ENCODE peak calls at places on chromosomes 3 and 15, in seven cellular contexts. One of them, this sample, is unnamed.

GRCh38 chr3:186849392-186849975 is 7.0 kb downstream of the ADIPOQ start:
- DNase-seq in right lobe of liver: no peak
- DNase-seq in NCI-H748 treated with DMSO at 0.1 percent for 48 hours: peak; percentile 4
- DNase-seq in MV-4-11: peak; percentile 13
- DNase-seq in EL: peak; percentile 13
- DNase-seq in IMR-90: peak; percentile 38
- DNase-seq in CD4-positive, CD25-positive, alpha-beta regulatory T cell: peak; percentile 72
- DNase-seq in this sample: no peak

GRCh38 chr3:140753865-140754754 is 76.2 kb downstream of the TRIM42 start:
- DNase-seq in MV-4-11: no peak
- DNase-seq in NCI-H748 treated with DMSO at 0.1 percent for 48 hours: no peak
- DNase-seq in right lobe of liver: no peak
- DNase-seq in IMR-90: no peak
- DNase-seq in EL: no peak
- DNase-seq in CD4-positive, CD25-positive, alpha-beta regulatory T cell: no peak
- DNase-seq in this sample: no peak

GRCh38 chr15:80852676-80853075 is 73.5 kb downstream of the CEMIP start:
- DNase-seq in CD4-positive, CD25-positive, alpha-beta regulatory T cell: no peak
- DNase-seq in IMR-90: no peak
- DNase-seq in NCI-H748 treated with DMSO at 0.1 percent for 48 hours: no peak
- DNase-seq in EL: no peak
- DNase-seq in MV-4-11: no peak
- DNase-seq in right lobe of liver: no peak
- DNase-seq in this sample: no peak

GRCh38 chr15:84079885-84080777 is 155.4 kb upstream of the GOLGA6L4 start:
- DNase-seq in MV-4-11: no peak
- DNase-seq in IMR-90: peak; percentile 3
- DNase-seq in EL: peak; percentile 6
- DNase-seq in right lobe of liver: peak; percentile 21
- DNase-seq in CD4-positive, CD25-positive, alpha-beta regulatory T cell: peak; percentile 21
- DNase-seq in NCI-H748 treated with DMSO at 0.1 percent for 48 hours: peak; percentile 53
- DNase-seq in this sample: no peak

GRCh38 chr3:37041546-37042195 is 48.4 kb downstream of the MLH1 start:
- DNase-seq in MV-4-11: no peak
- DNase-seq in NCI-H748 treated with DMSO at 0.1 percent for 48 hours: no peak
- DNase-seq in IMR-90: peak; percentile 33
- DNase-seq in right lobe of liver: no peak
- DNase-seq in EL: no peak
- DNase-seq in CD4-positive, CD25-positive, alpha-beta regulatory T cell: no peak
- DNase-seq in this sample: no peak

GRCh38 chr3:171704002-171704401 is 106.3 kb downstream of the PLD1 start:
- DNase-seq in IMR-90: peak; percentile 37
- DNase-seq in MV-4-11: peak; percentile 49
- DNase-seq in EL: peak; percentile 54
- DNase-seq in CD4-positive, CD25-positive, alpha-beta regulatory T cell: no peak
- DNase-seq in NCI-H748 treated with DMSO at 0.1 percent for 48 hours: peak; percentile 4
- DNase-seq in right lobe of liver: no peak
- DNase-seq in this sample: no peak

GRCh38 chr15:23395030-23395692 is 40.6 kb downstream of the GOLGA8S start:
- DNase-seq in CD4-positive, CD25-positive, alpha-beta regulatory T cell: no peak
- DNase-seq in MV-4-11: no peak
- DNase-seq in right lobe of liver: no peak
- DNase-seq in IMR-90: no peak
- DNase-seq in NCI-H748 treated with DMSO at 0.1 percent for 48 hours: no peak
- DNase-seq in EL: no peak
- DNase-seq in this sample: no peak

GRCh38 chr3:169948559-169949371 is 17.8 kb upstream of the SEC62 start:
- DNase-seq in NCI-H748 treated with DMSO at 0.1 percent for 48 hours: peak; percentile 10
- DNase-seq in EL: no peak
- DNase-seq in MV-4-11: no peak
- DNase-seq in right lobe of liver: no peak
- DNase-seq in IMR-90: no peak
- DNase-seq in CD4-positive, CD25-positive, alpha-beta regulatory T cell: no peak
- DNase-seq in this sample: no peak

GRCh38 chr15:89888214-89888804 is 5.5 kb downstream of the AP3S2 start:
- DNase-seq in EL: peak; percentile 84
- DNase-seq in NCI-H748 treated with DMSO at 0.1 percent for 48 hours: no peak
- DNase-seq in CD4-positive, CD25-positive, alpha-beta regulatory T cell: no peak
- DNase-seq in MV-4-11: peak; percentile 40
- DNase-seq in IMR-90: peak; percentile 90
- DNase-seq in right lobe of liver: no peak
- DNase-seq in this sample: peak; percentile 74

GRCh38 chr3:137103739-137104138 is 146.0 kb downstream of the IL20RB start:
- DNase-seq in right lobe of liver: no peak
- DNase-seq in NCI-H748 treated with DMSO at 0.1 percent for 48 hours: no peak
- DNase-seq in CD4-positive, CD25-positive, alpha-beta regulatory T cell: no peak
- DNase-seq in IMR-90: no peak
- DNase-seq in MV-4-11: no peak
- DNase-seq in EL: no peak
- DNase-seq in this sample: no peak

GRCh38 chr3:30292192-30292893 is 314.1 kb upstream of the TGFBR2 start:
- DNase-seq in MV-4-11: no peak
- DNase-seq in NCI-H748 treated with DMSO at 0.1 percent for 48 hours: no peak
- DNase-seq in IMR-90: peak; percentile 51
- DNase-seq in EL: no peak
- DNase-seq in right lobe of liver: no peak
- DNase-seq in CD4-positive, CD25-positive, alpha-beta regulatory T cell: no peak
- DNase-seq in this sample: no peak

GRCh38 chr3:143081844-143082778 is 37.5 kb upstream of the CHST2 start:
- DNase-seq in CD4-positive, CD25-positive, alpha-beta regulatory T cell: peak; percentile 12
- DNase-seq in MV-4-11: peak; percentile 87
- DNase-seq in NCI-H748 treated with DMSO at 0.1 percent for 48 hours: no peak
- DNase-seq in right lobe of liver: no peak
- DNase-seq in IMR-90: no peak
- DNase-seq in EL: no peak
- DNase-seq in this sample: no peak

GRCh38 chr15:70521576-70522322 is 241.6 kb downstream of the UACA start:
- DNase-seq in MV-4-11: no peak
- DNase-seq in IMR-90: no peak
- DNase-seq in NCI-H748 treated with DMSO at 0.1 percent for 48 hours: no peak
- DNase-seq in right lobe of liver: no peak
- DNase-seq in CD4-positive, CD25-positive, alpha-beta regulatory T cell: no peak
- DNase-seq in EL: no peak
- DNase-seq in this sample: no peak

GRCh38 chr3:169772530-169772950 is 656 bp upstream of the MYNN start:
- DNase-seq in EL: peak; percentile 78
- DNase-seq in CD4-positive, CD25-positive, alpha-beta regulatory T cell: no peak
- DNase-seq in IMR-90: peak; percentile 81
- DNase-seq in right lobe of liver: peak; percentile 57
- DNase-seq in MV-4-11: peak; percentile 67
- DNase-seq in NCI-H748 treated with DMSO at 0.1 percent for 48 hours: peak; percentile 73
- DNase-seq in this sample: no peak

GRCh38 chr3:8757551-8758518 is 11.6 kb downstream of the OXTR start:
- DNase-seq in EL: peak; percentile 95
- DNase-seq in right lobe of liver: no peak
- DNase-seq in CD4-positive, CD25-positive, alpha-beta regulatory T cell: no peak
- DNase-seq in MV-4-11: no peak
- DNase-seq in NCI-H748 treated with DMSO at 0.1 percent for 48 hours: no peak
- DNase-seq in IMR-90: peak; percentile 48
- DNase-seq in this sample: no peak

GRCh38 chr3:126540342-126540849 is 16.4 kb downstream of the CHST13 start:
- DNase-seq in IMR-90: peak; percentile 93
- DNase-seq in CD4-positive, CD25-positive, alpha-beta regulatory T cell: no peak
- DNase-seq in EL: peak; percentile 98
- DNase-seq in right lobe of liver: peak; percentile 51
- DNase-seq in NCI-H748 treated with DMSO at 0.1 percent for 48 hours: no peak
- DNase-seq in MV-4-11: peak; percentile 89
- DNase-seq in this sample: peak; percentile 81

GRCh38 chr15:96058103-96058851 is 272.2 kb upstream of the NR2F2 start:
- DNase-seq in NCI-H748 treated with DMSO at 0.1 percent for 48 hours: no peak
- DNase-seq in IMR-90: no peak
- DNase-seq in EL: no peak
- DNase-seq in MV-4-11: peak; percentile 90
- DNase-seq in right lobe of liver: no peak
- DNase-seq in CD4-positive, CD25-positive, alpha-beta regulatory T cell: no peak
- DNase-seq in this sample: no peak

GRCh38 chr15:65032823-65033537 is 3.5 kb upstream of the MTFMT start:
- DNase-seq in right lobe of liver: peak; percentile 80
- DNase-seq in MV-4-11: peak; percentile 34
- DNase-seq in CD4-positive, CD25-positive, alpha-beta regulatory T cell: peak; percentile 34
- DNase-seq in NCI-H748 treated with DMSO at 0.1 percent for 48 hours: peak; percentile 22
- DNase-seq in IMR-90: peak; percentile 61
- DNase-seq in EL: peak; percentile 79
- DNase-seq in this sample: no peak

GRCh38 chr15:80478075-80478474 is 73.9 kb downstream of the ARNT2 start:
- DNase-seq in NCI-H748 treated with DMSO at 0.1 percent for 48 hours: no peak
- DNase-seq in MV-4-11: no peak
- DNase-seq in EL: peak; percentile 79
- DNase-seq in IMR-90: peak; percentile 73
- DNase-seq in CD4-positive, CD25-positive, alpha-beta regulatory T cell: no peak
- DNase-seq in right lobe of liver: no peak
- DNase-seq in this sample: no peak

GRCh38 chr15:84840741-84841429 is 23.7 kb downstream of the ALPK3 start:
- DNase-seq in MV-4-11: peak; percentile 54
- DNase-seq in CD4-positive, CD25-positive, alpha-beta regulatory T cell: no peak
- DNase-seq in EL: peak; percentile 31
- DNase-seq in IMR-90: peak; percentile 32
- DNase-seq in right lobe of liver: peak; percentile 88
- DNase-seq in NCI-H748 treated with DMSO at 0.1 percent for 48 hours: no peak
- DNase-seq in this sample: no peak

GRCh38 chr3:36557021-36557707 is 176.9 kb downstream of the STAC start:
- DNase-seq in right lobe of liver: no peak
- DNase-seq in IMR-90: no peak
- DNase-seq in CD4-positive, CD25-positive, alpha-beta regulatory T cell: no peak
- DNase-seq in MV-4-11: no peak
- DNase-seq in NCI-H748 treated with DMSO at 0.1 percent for 48 hours: no peak
- DNase-seq in EL: no peak
- DNase-seq in this sample: no peak

GRCh38 chr3:194077602-194078001 is 58.3 kb upstream of the HES1 start:
- DNase-seq in MV-4-11: no peak
- DNase-seq in NCI-H748 treated with DMSO at 0.1 percent for 48 hours: no peak
- DNase-seq in CD4-positive, CD25-positive, alpha-beta regulatory T cell: no peak
- DNase-seq in IMR-90: no peak
- DNase-seq in EL: no peak
- DNase-seq in right lobe of liver: no peak
- DNase-seq in this sample: no peak

GRCh38 chr3:39388741-39389248 is 5.6 kb downstream of the SLC25A38 start:
- DNase-seq in right lobe of liver: no peak
- DNase-seq in EL: no peak
- DNase-seq in CD4-positive, CD25-positive, alpha-beta regulatory T cell: no peak
- DNase-seq in NCI-H748 treated with DMSO at 0.1 percent for 48 hours: no peak
- DNase-seq in MV-4-11: no peak
- DNase-seq in IMR-90: no peak
- DNase-seq in this sample: no peak

GRCh38 chr3:4829031-4829394 is 150.2 kb upstream of the BHLHE40 start:
- DNase-seq in EL: no peak
- DNase-seq in MV-4-11: no peak
- DNase-seq in IMR-90: no peak
- DNase-seq in right lobe of liver: no peak
- DNase-seq in CD4-positive, CD25-positive, alpha-beta regulatory T cell: no peak
- DNase-seq in NCI-H748 treated with DMSO at 0.1 percent for 48 hours: no peak
- DNase-seq in this sample: no peak

GRCh38 chr15:48177383-48177874 is 666 bp downstream of the MYEF2 start:
- DNase-seq in MV-4-11: peak; percentile 49
- DNase-seq in EL: peak; percentile 63
- DNase-seq in CD4-positive, CD25-positive, alpha-beta regulatory T cell: peak; percentile 11
- DNase-seq in NCI-H748 treated with DMSO at 0.1 percent for 48 hours: peak; percentile 42
- DNase-seq in right lobe of liver: no peak
- DNase-seq in IMR-90: peak; percentile 62
- DNase-seq in this sample: no peak

GRCh38 chr3:18127181-18127863 is 297.8 kb downstream of the SATB1 start:
- DNase-seq in IMR-90: no peak
- DNase-seq in NCI-H748 treated with DMSO at 0.1 percent for 48 hours: no peak
- DNase-seq in EL: no peak
- DNase-seq in MV-4-11: peak; percentile 82
- DNase-seq in CD4-positive, CD25-positive, alpha-beta regulatory T cell: no peak
- DNase-seq in right lobe of liver: no peak
- DNase-seq in this sample: no peak

GRCh38 chr3:23159929-23160328 is 43.2 kb upstream of the UBE2E2 start:
- DNase-seq in MV-4-11: no peak
- DNase-seq in EL: peak; percentile 87
- DNase-seq in NCI-H748 treated with DMSO at 0.1 percent for 48 hours: no peak
- DNase-seq in IMR-90: peak; percentile 95
- DNase-seq in CD4-positive, CD25-positive, alpha-beta regulatory T cell: no peak
- DNase-seq in right lobe of liver: no peak
- DNase-seq in this sample: peak; percentile 55

GRCh38 chr3:119585867-119586570 is 6.7 kb downstream of the ADPRH start:
- DNase-seq in EL: peak; percentile 50
- DNase-seq in right lobe of liver: no peak
- DNase-seq in NCI-H748 treated with DMSO at 0.1 percent for 48 hours: no peak
- DNase-seq in IMR-90: peak; percentile 18
- DNase-seq in CD4-positive, CD25-positive, alpha-beta regulatory T cell: no peak
- DNase-seq in MV-4-11: peak; percentile 62
- DNase-seq in this sample: no peak

GRCh38 chr15:62889734-62890505 is 152.6 kb upstream of the TPM1 start:
- DNase-seq in EL: no peak
- DNase-seq in IMR-90: peak; percentile 59
- DNase-seq in NCI-H748 treated with DMSO at 0.1 percent for 48 hours: no peak
- DNase-seq in MV-4-11: no peak
- DNase-seq in right lobe of liver: no peak
- DNase-seq in CD4-positive, CD25-positive, alpha-beta regulatory T cell: no peak
- DNase-seq in this sample: no peak

GRCh38 chr3:172751188-172751571 is 654 bp downstream of the ECT2 start:
- DNase-seq in right lobe of liver: no peak
- DNase-seq in IMR-90: peak; percentile 12
- DNase-seq in MV-4-11: peak; percentile 76
- DNase-seq in NCI-H748 treated with DMSO at 0.1 percent for 48 hours: peak; percentile 23
- DNase-seq in CD4-positive, CD25-positive, alpha-beta regulatory T cell: no peak
- DNase-seq in EL: peak; percentile 39
- DNase-seq in this sample: no peak

GRCh38 chr3:42778644-42779043 is 5.6 kb upstream of the CCDC13 start:
- DNase-seq in MV-4-11: no peak
- DNase-seq in right lobe of liver: no peak
- DNase-seq in IMR-90: peak; percentile 87
- DNase-seq in CD4-positive, CD25-positive, alpha-beta regulatory T cell: no peak
- DNase-seq in EL: peak; percentile 54
- DNase-seq in NCI-H748 treated with DMSO at 0.1 percent for 48 hours: no peak
- DNase-seq in this sample: peak; percentile 21

GRCh38 chr15:71784719-71785118 is 25.6 kb upstream of the NR2E3 start:
- DNase-seq in EL: no peak
- DNase-seq in MV-4-11: no peak
- DNase-seq in right lobe of liver: no peak
- DNase-seq in IMR-90: no peak
- DNase-seq in CD4-positive, CD25-positive, alpha-beta regulatory T cell: no peak
- DNase-seq in NCI-H748 treated with DMSO at 0.1 percent for 48 hours: no peak
- DNase-seq in this sample: no peak

GRCh38 chr3:25291524-25291923 is 136.5 kb upstream of the RARB start:
- DNase-seq in IMR-90: no peak
- DNase-seq in NCI-H748 treated with DMSO at 0.1 percent for 48 hours: no peak
- DNase-seq in EL: no peak
- DNase-seq in CD4-positive, CD25-positive, alpha-beta regulatory T cell: no peak
- DNase-seq in MV-4-11: no peak
- DNase-seq in right lobe of liver: no peak
- DNase-seq in this sample: no peak